ENCODE peak calls at places on chromosomes 12 and 14, in five cellular contexts. S is GM23338, T is iPS-NIHi11, U is activated T-cell treated with anti-CD3 and anti-CD28 coated beads for 1 hour, F is stomach. R is an unnamed sample.

GRCh38 chr14:90697146-90697545 is 119.1 kb downstream of the TTC7B start:
- DNase-seq in F (no peak), S (no peak), U (no peak), T (no peak), R (no peak)

GRCh38 chr12:2970744-2971143 is 11.5 kb downstream of the TEAD4 start:
- DNase-seq in S (no peak), F (no peak), U (no peak), T (no peak), R (no peak)

GRCh38 chr12:124493809-124494750 is 73.3 kb downstream of the NCOR2 start:
- DNase-seq in S (no peak), T (no peak), U (no peak), F (no peak), R (no peak)

GRCh38 chr14:69464829-69465228 is 19.7 kb upstream of the PLEKHD1 start:
- DNase-seq in F (no peak), T (no peak), S (no peak), U (no peak), R (no peak)

GRCh38 chr14:31208546-31209424 is 1.2 kb upstream of the HECTD1 start:
- DNase-seq in F (no peak), T (no peak), S (no peak), U (no peak), R (peak)

GRCh38 chr12:442235-442884 is 17.4 kb upstream of the B4GALNT3 start:
- DNase-seq in F (peak), S (peak), T (peak), U (peak), R (peak)

GRCh38 chr12:126772171-126772864 is 1494.7 kb upstream of the TMEM132C start:
- DNase-seq in F (no peak), U (no peak), T (no peak), S (no peak), R (no peak)

GRCh38 chr14:61090432-61091216 is 109.6 kb downstream of the SLC38A6 start:
- DNase-seq in F (no peak), U (no peak), T (no peak), S (no peak), R (no peak)

GRCh38 chr12:124565071-124565491 is 2.3 kb downstream of the NCOR2 start:
- DNase-seq in U (no peak), S (no peak), T (peak), F (no peak), R (no peak)

GRCh38 chr14:93683241-93683640 is 105.0 kb downstream of the PRIMA1 start:
- DNase-seq in F (no peak), T (peak), U (no peak), S (peak), R (no peak)

GRCh38 chr12:19894049-19894448 is 454.8 kb downstream of the AEBP2 start:
- DNase-seq in S (no peak), T (no peak), U (no peak), F (no peak), R (no peak)

GRCh38 chr14:93897476-93897845 is 29.7 kb upstream of the FAM181A start:
- DNase-seq in F (no peak), U (no peak), S (no peak), T (no peak), R (no peak)

GRCh38 chr12:131950182-131950913 is 606 bp downstream of the EP400 start:
- DNase-seq in S (peak), F (peak), U (no peak), T (peak), R (peak)

GRCh38 chr12:1357171-1357570 is 237.2 kb downstream of the FBXL14 start:
- DNase-seq in F (no peak), T (no peak), S (no peak), U (no peak), R (no peak)

GRCh38 chr12:72313757-72314270 is 41.6 kb downstream of the TRHDE start:
- DNase-seq in S (peak), U (no peak), F (no peak), T (no peak), R (no peak)

GRCh38 chr12:93279849-93280412 is 97.8 kb upstream of the NUDT4 start:
- DNase-seq in U (no peak), F (no peak), T (peak), S (no peak), R (no peak)

GRCh38 chr12:52139579-52140062 is 52.2 kb downstream of the KRT80 start:
- DNase-seq in T (peak), F (peak), S (peak), U (no peak), R (peak)

GRCh38 chr14:91047174-91047753 is 13.2 kb downstream of the RPS6KA5 start:
- DNase-seq in F (no peak), U (no peak), T (no peak), S (no peak), R (no peak)

GRCh38 chr14:76024211-76024907 is 38.8 kb downstream of the IFT43 start:
- DNase-seq in U (no peak), S (no peak), T (no peak), F (no peak), R (no peak)

GRCh38 chr12:92186038-92186470 is 40.4 kb upstream of the BTG1 start:
- DNase-seq in S (no peak), T (no peak), U (no peak), F (no peak), R (no peak)

GRCh38 chr14:74480051-74480450 is 13.1 kb downstream of the NPC2 start:
- DNase-seq in U (no peak), S (no peak), F (no peak), T (no peak), R (no peak)

GRCh38 chr14:104428333-104428851 is 151.2 kb upstream of the C14orf180 start:
- DNase-seq in S (no peak), T (no peak), U (no peak), F (peak), R (no peak)

GRCh38 chr12:25058619-25059018 is 109.7 kb upstream of the BCAT1 start:
- DNase-seq in T (no peak), F (no peak), S (no peak), U (no peak), R (no peak)

GRCh38 chr14:104361101-104361591 is 218.4 kb upstream of the C14orf180 start:
- DNase-seq in U (no peak), S (no peak), F (peak), T (no peak), R (no peak)

GRCh38 chr12:109715310-109716091 is 1.9 kb downstream of the FAM222A start:
- DNase-seq in U (no peak), T (no peak), S (peak), F (peak), R (peak)

GRCh38 chr12:81626406-81626805 is 132.7 kb downstream of the PPFIA2 start:
- DNase-seq in T (no peak), U (no peak), F (no peak), S (no peak), R (no peak)

GRCh38 chr12:120810021-120810420 is 84.4 kb downstream of the ACADS start:
- DNase-seq in F (no peak), U (no peak), T (no peak), S (no peak), R (no peak)

GRCh38 chr12:39912211-39912980 is 193.5 kb downstream of the SLC2A13 start:
- DNase-seq in S (peak), T (no peak), U (no peak), F (peak), R (peak)

GRCh38 chr12:58161773-58162172 is 220.4 kb downstream of the ATP23 start:
- DNase-seq in S (no peak), U (no peak), F (no peak), T (no peak), R (no peak)

GRCh38 chr12:47207005-47207717 is 127.4 kb upstream of the AMIGO2 start:
- DNase-seq in S (no peak), U (no peak), F (no peak), T (no peak), R (peak)

GRCh38 chr14:99230271-99231141 is 41.5 kb downstream of the BCL11B start:
- DNase-seq in S (peak), F (no peak), T (peak), U (peak), R (no peak)

GRCh38 chr14:57479197-57479596 is 14.5 kb downstream of the CCDC198 start:
- DNase-seq in S (no peak), U (no peak), T (no peak), F (no peak), R (no peak)

GRCh38 chr12:116808113-116808786 is 70.1 kb downstream of the RNFT2 start:
- DNase-seq in U (no peak), F (no peak), T (no peak), S (no peak), R (no peak)